ENCODE peak calls at places on chromosomes 11 and 22, in nine cellular contexts. O is dorsolateral prefrontal cortex; Q is right atrium auricular region; T is Karpas-422; E is CD4-positive, alpha-beta memory T cell; J is breast epithelium; D is colonic mucosa; S is uterus; X is CD8-positive, alpha-beta memory T cell. K is an unnamed sample. For H3K27me3, the result is how much of the 10 kb centered on the place peaks cover.

GRCh38 chr22:45867118-45867905 is 109.7 kb downstream of the WNT7B start:
- DNase-seq in T (no peak), J (no peak), E (no peak), D (peak), X (no peak), O (peak), S (no peak), Q (peak), K (no peak)

GRCh38 chr22:37330200-37331033 is 48.1 kb downstream of the CYTH4 start:
- DNase-seq in J (no peak), X (no peak), D (peak), Q (no peak), S (no peak), O (peak), E (no peak), T (peak), K (no peak)

GRCh38 chr22:44023404-44024287 is 456 bp upstream of the PARVB start:
- DNase-seq in S (peak), O (no peak), D (peak), X (peak), Q (peak), J (no peak), E (peak), T (peak), K (peak)

GRCh38 chr22:38417252-38418060 is 37.5 kb downstream of the KCNJ4 start:
- DNase-seq in E (no peak), T (peak), S (no peak), D (no peak), J (no peak), Q (no peak), O (peak), X (no peak), K (no peak)

GRCh38 chr11:93741882-93742226 is 382 bp downstream of the C11orf54 start:
- DNase-seq in X (no peak), J (peak), S (peak), E (no peak), O (no peak), Q (no peak), D (peak), T (no peak), K (no peak)

GRCh38 chr11:93002380-93002779 is 32.9 kb downstream of the MTNR1B start:
- DNase-seq in E (no peak), X (no peak), S (no peak), T (no peak), O (no peak), D (no peak), Q (no peak), J (no peak), K (no peak)

GRCh38 chr11:111870887-111871692 is at the start of gene ALG9:
- DNase-seq in T (peak), D (peak), O (peak), J (peak), X (peak), E (peak), S (peak), Q (peak), K (peak)

GRCh38 chr22:41966607-41967240 is 2.5 kb upstream of the SEPTIN3 start:
- DNase-seq in T (peak), X (peak), E (peak), O (no peak), J (no peak), S (no peak), D (peak), Q (no peak), K (no peak)

GRCh38 chr11:14259870-14260269 is 99.1 kb downstream of the RRAS2 start:
- DNase-seq in D (peak), X (no peak), T (no peak), E (no peak), Q (no peak), J (no peak), S (no peak), O (no peak), K (no peak)

GRCh38 chr22:40951795-40952602 is 821 bp downstream of the RBX1 start:
- DNase-seq in J (no peak), Q (no peak), D (no peak), X (no peak), S (no peak), E (no peak), T (peak), O (no peak), K (no peak)

GRCh38 chr11:32173435-32173834 is 82.6 kb downstream of the RCN1 start:
- DNase-seq in O (no peak), X (no peak), D (peak), Q (peak), T (peak), S (peak), J (peak), E (no peak), K (no peak)

GRCh38 chr11:121448431-121448941 is 3.6 kb upstream of the SORL1 start:
- DNase-seq in D (no peak), T (peak), O (no peak), J (no peak), X (no peak), E (no peak), S (no peak), Q (no peak), K (no peak)
- H3K27ac ChIP-seq in D (no peak), T (peak), O (peak), J (no peak), X (no peak), E (peak), S (no peak), Q (no peak), K (peak)

GRCh38 chr11:2091112-2091746 is 48.0 kb downstream of the IGF2 start:
- DNase-seq in E (no peak), S (no peak), T (no peak), D (no peak), O (peak), J (peak), X (no peak), Q (no peak), K (no peak)

GRCh38 chr11:2090172-2091111 is 48.7 kb downstream of the IGF2 start:
- DNase-seq in Q (peak), S (no peak), J (peak), T (no peak), E (no peak), D (no peak), O (peak), X (no peak), K (no peak)

GRCh38 chr11:2088746-2089535 is 50.2 kb downstream of the IGF2 start:
- DNase-seq in T (no peak), D (no peak), O (peak), E (no peak), X (no peak), J (peak), Q (peak), S (no peak), K (no peak)

GRCh38 chr11:2088284-2088683 is 50.9 kb downstream of the IGF2 start:
- DNase-seq in S (no peak), Q (peak), D (no peak), T (no peak), J (peak), X (no peak), E (no peak), O (peak), K (no peak)

DNA sequence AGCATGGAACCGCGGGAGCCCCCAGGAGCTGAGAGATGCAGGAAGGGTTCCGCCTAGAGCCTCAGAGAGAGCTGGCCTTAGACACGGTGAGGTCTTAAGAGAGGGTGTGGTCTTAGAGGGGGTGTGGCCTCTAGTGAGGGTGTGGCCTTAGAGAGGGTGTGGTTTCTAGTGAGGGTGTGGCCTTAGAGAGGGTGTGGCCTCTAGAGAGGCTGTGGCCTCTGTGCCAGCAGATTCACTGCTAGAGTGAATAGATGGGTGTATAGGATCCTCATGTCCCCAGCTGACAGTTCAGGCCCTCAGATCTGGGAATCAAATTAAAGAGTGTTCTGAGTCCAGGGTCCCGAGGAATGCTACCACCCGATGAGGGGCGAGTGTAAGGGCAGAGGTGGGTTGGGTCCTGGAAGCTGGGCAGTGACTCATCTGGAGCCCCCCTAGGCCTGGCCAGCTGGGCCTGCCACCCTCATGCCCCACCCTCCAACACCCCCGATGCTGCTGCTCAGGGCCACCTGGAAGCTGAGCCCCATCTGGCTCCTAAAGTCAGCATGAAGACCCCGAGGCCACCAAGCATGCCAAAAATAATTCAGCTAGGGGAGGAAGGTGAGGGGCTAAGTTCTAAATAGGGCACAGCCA is 49.5 kb downstream of the IGF2 start:
- DNase-seq in X (no peak), O (peak), T (peak), Q (peak), S (no peak), J (peak), E (no peak), D (no peak), K (no peak)
- H3K27me3 ChIP-seq in X (under half), O (under half), T (under half), Q (under half), S (under half), J (under half), E (under half), D (under half), K (under half)

DNA sequence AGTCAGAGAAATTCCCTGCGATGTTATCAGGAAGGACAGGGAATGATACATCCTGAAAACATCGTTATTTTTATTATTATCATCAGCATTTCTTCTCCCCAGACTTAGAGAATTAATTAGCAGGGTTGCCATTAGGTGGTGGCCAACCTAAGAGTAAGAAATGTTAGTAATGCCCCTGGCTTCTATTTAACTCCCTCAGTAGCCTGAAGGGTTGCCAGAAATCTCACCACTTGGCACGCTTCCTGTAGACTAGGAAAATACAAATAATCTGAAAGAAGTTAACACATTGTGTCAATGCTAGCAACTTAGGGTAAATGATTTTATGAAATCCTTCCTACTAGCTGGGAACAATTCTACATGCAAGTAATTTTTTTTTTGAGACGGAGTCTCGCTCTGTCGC is 45.5 kb downstream of the ENDOD1 start:
- DNase-seq in X (no peak), E (no peak), T (no peak), J (no peak), O (no peak), S (no peak), Q (no peak), D (no peak), K (no peak)
- H3K27ac ChIP-seq in X (no peak), E (no peak), T (no peak), J (peak), O (peak), S (no peak), Q (no peak), D (no peak), K (no peak)

GRCh38 chr11:70074701-70075100 is 3.4 kb upstream of the ANO1 start:
- DNase-seq in D (no peak), S (peak), Q (no peak), J (peak), O (no peak), E (no peak), X (no peak), T (no peak), K (no peak)
- H3K27me3 ChIP-seq in D (under half), S (under half), Q (under half), J (under half), O (half or more), E (under half), X (under half), T (under half), K (under half)